ENCODE peak calls at places on chromosome 17, in seven cellular contexts. Z is lower leg skin, P is A549, X is tibial nerve, F is esophagus squamous epithelium, R is uterus, E is Peyer's patch. B is an unnamed sample.

GRCh38 chr17:2786176-2786881 is 9.9 kb upstream of the RAP1GAP2 start:
- DNase-seq in P (peak; percentile 94), E (peak; percentile 97), R (no peak), Z (peak; percentile 94), F (no peak), X (peak; percentile 68), B (peak; percentile 90)

GRCh38 chr17:80737106-80738019 is 192.7 kb downstream of the RPTOR start:
- DNase-seq in E (no peak), R (no peak), X (no peak), F (no peak), P (no peak), Z (no peak), B (no peak)

GRCh38 chr17:61492759-61493526 is 40.7 kb downstream of the TBX4 start:
- DNase-seq in E (no peak), Z (no peak), P (no peak), R (no peak), X (no peak), F (no peak), B (no peak)

GRCh38 chr17:77736721-77737120 is 221.8 kb upstream of the TNRC6C start:
- DNase-seq in P (no peak), X (no peak), Z (peak; percentile 77), R (no peak), F (no peak), E (no peak), B (no peak)

GRCh38 chr17:29215174-29215573 is 31.5 kb upstream of the CRYBA1 start:
- DNase-seq in X (no peak), E (no peak), Z (peak; percentile 62), P (no peak), F (no peak), R (no peak), B (no peak)

GRCh38 chr17:55845385-55845784 is 94.5 kb downstream of the PCTP start:
- DNase-seq in E (peak; percentile 63), R (peak; percentile 13), P (peak; percentile 26), F (no peak), Z (peak; percentile 88), X (peak; percentile 52), B (no peak)

GRCh38 chr17:36085710-36086268 is 4.2 kb downstream of the CCL3 start:
- DNase-seq in F (no peak), X (peak; percentile 48), E (no peak), Z (no peak), R (no peak), P (no peak), B (no peak)

GRCh38 chr17:45009676-45010467 is 41.6 kb downstream of the DCAKD start:
- DNase-seq in E (no peak), F (no peak), R (no peak), X (no peak), Z (no peak), P (no peak), B (no peak)

GRCh38 chr17:43907425-43907981 is at the start of gene MPP2:
- DNase-seq in X (peak; percentile 59), R (peak; percentile 83), E (peak; percentile 69), P (peak; percentile 80), F (no peak), Z (peak; percentile 95), B (peak; percentile 65)

DNA sequence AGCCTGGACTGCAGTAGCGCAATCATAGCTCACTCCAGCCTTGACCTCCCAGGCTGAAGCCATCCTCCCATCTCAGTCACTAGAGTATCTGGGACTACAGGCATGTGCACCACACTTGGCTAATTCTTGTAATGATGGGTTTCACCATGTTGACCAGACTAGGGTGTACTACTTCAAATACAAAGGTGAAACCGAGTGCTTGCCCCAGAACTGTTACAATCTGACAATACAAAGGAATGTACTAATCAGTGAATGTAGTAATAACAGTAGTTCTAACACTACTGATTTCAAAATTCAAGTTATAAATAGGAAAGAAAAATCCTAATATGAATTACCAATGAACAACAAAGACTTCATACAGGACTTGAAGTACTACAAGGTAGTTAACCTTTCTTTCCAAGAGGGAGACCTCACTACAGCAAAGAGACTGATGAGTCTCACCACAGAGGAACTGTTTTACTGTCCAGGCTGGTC is 24.4 kb downstream of the CRK start:
- DNase-seq in P (no peak), X (no peak), E (no peak), F (no peak), R (no peak), Z (no peak), B (no peak)
- TF ChIP-seq POLR2A in P (no peak), X (no peak), E (no peak), F (no peak), R (no peak), Z (no peak), B (no peak)

GRCh38 chr17:7468814-7469438 is 10.5 kb downstream of the ZBTB4 start:
- DNase-seq in X (no peak), Z (no peak), F (no peak), E (no peak), R (no peak), P (no peak), B (no peak)
- TF ChIP-seq POLR2A in X (no peak), Z (no peak), F (no peak), E (no peak), R (no peak), P (no peak), B (no peak)

DNA sequence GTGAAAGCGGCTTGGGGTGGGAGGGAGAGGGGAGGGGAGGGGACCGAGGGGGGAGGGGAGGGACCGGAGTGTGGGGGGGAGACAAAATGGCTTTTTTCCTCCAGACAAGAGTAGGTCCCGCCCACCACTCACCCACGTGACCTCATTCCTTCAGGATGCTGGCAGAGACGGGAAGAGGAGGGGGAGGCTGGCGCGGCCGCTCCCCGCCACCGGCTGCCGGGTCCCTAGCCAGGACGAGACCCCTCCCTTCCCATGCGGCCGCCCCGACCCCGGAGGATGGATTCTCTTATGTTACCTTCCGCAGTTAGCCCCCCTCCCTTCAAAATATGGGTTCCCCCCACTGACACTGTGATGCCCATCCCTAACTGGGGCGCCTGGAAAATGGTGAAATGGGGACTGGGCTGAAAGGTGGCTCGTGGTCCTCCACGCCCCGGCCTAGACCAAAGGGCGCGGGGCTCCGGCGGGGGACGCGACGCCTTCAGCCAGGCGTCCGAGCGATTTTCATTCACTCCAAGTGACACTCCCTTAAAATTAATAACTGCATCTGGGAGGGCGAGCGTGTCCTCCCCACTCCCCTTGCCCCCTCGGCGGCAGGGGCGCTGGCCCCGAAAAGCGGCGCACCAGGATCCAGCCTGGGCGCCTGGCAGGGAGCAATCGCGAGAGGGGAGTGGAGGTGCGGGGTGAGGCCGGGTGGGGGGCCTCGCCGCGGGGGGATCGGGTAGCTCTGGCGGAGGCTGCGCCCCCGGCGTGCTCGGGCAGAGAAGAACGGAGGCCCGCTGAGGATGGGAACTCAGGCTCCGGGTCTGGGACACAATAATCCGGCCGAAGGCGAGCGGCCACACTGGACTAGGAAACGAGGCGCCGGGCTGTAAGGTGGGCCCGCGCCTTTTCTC is at the start of gene PCGF2:
- DNase-seq in Z (peak; percentile 98), R (peak; percentile 96), X (peak; percentile 99), F (no peak), E (peak; percentile 91), P (peak; percentile 89), B (peak; percentile 71)
- TF ChIP-seq POLR2A in Z (no peak), R (peak; percentile 33), X (no peak), F (no peak), E (peak; percentile 13), P (peak; percentile 88), B (peak; percentile 81)

DNA sequence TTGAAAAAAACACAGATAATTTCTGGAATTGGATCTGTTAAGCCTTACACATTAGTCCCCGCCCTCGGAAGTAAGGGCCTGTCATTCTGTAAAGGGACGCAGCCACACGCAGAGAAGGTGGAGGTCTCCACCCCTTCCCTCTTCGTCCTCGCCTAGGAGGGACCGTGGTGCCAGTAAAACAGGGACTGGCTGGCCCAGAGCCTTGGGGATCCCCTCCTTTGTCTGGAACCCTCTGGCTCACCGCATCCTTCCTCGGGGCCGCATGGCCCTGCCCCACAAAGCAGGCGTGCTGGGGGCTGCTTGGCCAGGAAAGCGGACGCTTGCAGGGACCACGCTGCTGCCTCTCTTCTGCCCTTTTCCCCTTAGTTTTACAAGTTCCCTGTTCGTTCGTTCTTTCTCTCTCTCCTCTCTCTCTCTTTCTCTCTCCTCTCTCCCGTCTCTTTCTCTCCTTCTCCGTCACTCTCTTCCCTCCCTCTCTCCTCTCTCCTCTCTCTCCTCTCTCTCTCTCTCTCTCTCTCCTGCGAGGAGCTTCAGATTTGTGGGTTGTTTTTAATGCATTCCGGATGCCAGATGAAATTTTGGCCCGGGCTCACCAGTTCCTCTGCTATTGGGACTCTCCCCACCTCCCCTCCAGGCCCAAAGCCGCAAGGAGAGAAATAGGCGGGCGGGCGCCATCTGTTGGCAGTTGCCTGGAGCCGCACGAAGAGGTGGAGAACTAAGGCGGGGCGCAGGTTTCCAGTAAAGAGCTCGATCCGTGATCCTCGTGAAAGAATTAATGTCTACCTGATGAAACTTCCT is 35.1 kb upstream of the CDRT4 start:
- DNase-seq in F (peak; percentile 20), E (peak; percentile 86), P (peak; percentile 76), X (peak; percentile 94), Z (peak; percentile 98), R (peak; percentile 95), B (peak; percentile 69)
- TF ChIP-seq POLR2A in F (no peak), E (no peak), P (no peak), X (no peak), Z (no peak), R (no peak), B (no peak)